ENCODE peak calls at places on chromosome 18, in five cellular contexts. J is HEK293T, W is HepG2, G is H1, K is GM12878. C is an unnamed sample.

GRCh38 chr18:47417807-47418206 is 166.3 kb upstream of the SKOR2 start:
- DNase-seq in K (no peak), W (no peak), G (no peak), J (no peak), C (no peak)

GRCh38 chr18:79975985-79976680 is 11.7 kb downstream of the HSBP1L1 start:
- DNase-seq in W (no peak), G (no peak), J (no peak), K (no peak), C (no peak)

GRCh38 chr18:42929857-42930256 is 185.6 kb downstream of the RIT2 start:
- DNase-seq in G (no peak), W (no peak), K (no peak), J (no peak), C (no peak)

GRCh38 chr18:48608581-48608980 is 69.8 kb downstream of the CTIF start:
- DNase-seq in W (no peak), K (no peak), J (no peak), G (no peak), C (no peak)

GRCh38 chr18:51278045-51278649 is 80.7 kb upstream of the MEX3C start:
- DNase-seq in K (no peak), W (peak), J (peak), G (peak), C (peak)

GRCh38 chr18:6980363-6980762 is 137.2 kb downstream of the LAMA1 start:
- DNase-seq in J (no peak), G (no peak), K (no peak), W (no peak), C (no peak)

GRCh38 chr18:54147439-54147838 is 77.0 kb downstream of the MBD2 start:
- DNase-seq in W (no peak), G (no peak), K (peak), J (no peak), C (no peak)

GRCh38 chr18:77393519-77393918 is 143.9 kb downstream of the GALR1 start:
- DNase-seq in J (no peak), G (no peak), K (no peak), W (no peak), C (no peak)

GRCh38 chr18:28248653-28249052 is 71.7 kb upstream of the CDH2 start:
- DNase-seq in G (no peak), J (peak), W (no peak), K (no peak), C (no peak)

GRCh38 chr18:44325903-44326650 is 354.6 kb upstream of the SETBP1 start:
- DNase-seq in W (no peak), J (peak), K (no peak), G (peak), C (peak)

GRCh38 chr18:7568426-7568825 is 1.3 kb downstream of the PTPRM start:
- DNase-seq in W (peak), K (no peak), G (no peak), J (peak), C (no peak)

GRCh38 chr18:26960901-26961300 is 95.4 kb upstream of the AQP4 start:
- DNase-seq in J (no peak), K (no peak), G (no peak), W (no peak), C (no peak)

GRCh38 chr18:58572181-58572580 is 56.7 kb downstream of the ALPK2 start:
- DNase-seq in K (no peak), G (no peak), J (no peak), W (no peak), C (no peak)

GRCh38 chr18:47215554-47216138 is 35.8 kb downstream of the SKOR2 start:
- DNase-seq in K (peak), G (no peak), W (peak), J (peak), C (peak)

GRCh38 chr18:65706646-65707045 is 44.2 kb upstream of the CDH7 start:
- DNase-seq in K (no peak), W (no peak), J (no peak), G (no peak), C (no peak)

GRCh38 chr18:25229080-25229479 is 122.9 kb downstream of the ZNF521 start:
- DNase-seq in K (no peak), J (no peak), W (no peak), G (no peak), C (no peak)

GRCh38 chr18:23719634-23720201 is 30.5 kb downstream of the LAMA3 start:
- DNase-seq in W (peak), G (no peak), J (no peak), K (no peak), C (peak)
- TF ChIP-seq SUZ12 in W (no peak), G (no peak), J (no peak), K (no peak), C (no peak)

GRCh38 chr18:23539298-23539697 is 36.0 kb downstream of the RMC1 start:
- DNase-seq in G (no peak), K (no peak), W (no peak), J (no peak), C (no peak)

GRCh38 chr18:23538870-23539269 is 35.6 kb downstream of the RMC1 start:
- DNase-seq in J (no peak), K (no peak), W (no peak), G (no peak), C (no peak)

GRCh38 chr18:23537274-23537673 is 34.0 kb downstream of the RMC1 start:
- DNase-seq in W (no peak), K (no peak), J (no peak), G (no peak), C (no peak)

GRCh38 chr18:23539911-23540475 is 36.7 kb downstream of the RMC1 start:
- DNase-seq in J (no peak), K (no peak), G (no peak), W (no peak), C (no peak)

DNA sequence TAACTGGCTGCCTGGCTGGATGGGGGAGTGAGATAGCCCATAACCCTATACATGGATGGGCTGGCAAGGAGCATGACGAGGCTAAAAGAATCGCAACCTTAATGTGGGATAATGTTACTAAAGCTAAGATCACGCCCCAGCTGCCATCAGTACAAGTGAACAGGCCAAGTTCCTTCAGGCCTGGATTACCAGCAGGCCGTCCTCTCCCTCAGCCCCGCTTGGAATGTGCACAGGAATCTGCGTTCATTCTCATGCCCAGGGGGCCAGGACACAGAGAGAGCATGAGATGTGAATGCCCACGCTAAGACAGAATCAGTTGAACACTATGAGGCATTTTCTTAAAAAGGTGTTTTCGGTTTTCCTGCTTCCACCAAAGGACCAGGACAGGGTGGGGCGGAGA is 34.7 kb downstream of the RMC1 start:
- DNase-seq in J (no peak), W (no peak), K (no peak), G (no peak), C (no peak)
- TF ChIP-seq SUZ12 in J (no peak), W (no peak), K (no peak), G (no peak), C (no peak)

GRCh38 chr18:71239111-71239624 is 950.3 kb downstream of the SOCS6 start:
- DNase-seq in G (no peak), K (no peak), W (no peak), J (no peak), C (no peak)
- TF ChIP-seq SUZ12 in G (no peak), K (no peak), W (no peak), J (no peak), C (no peak)

GRCh38 chr18:34787931-34788532 is 77.9 kb downstream of the DTNA start:
- DNase-seq in W (peak), J (peak), G (no peak), K (peak), C (peak)

GRCh38 chr18:34795070-34795740 is 85.1 kb downstream of the DTNA start:
- DNase-seq in W (no peak), K (no peak), J (no peak), G (no peak), C (no peak)

GRCh38 chr18:34794346-34794745 is 84.2 kb downstream of the DTNA start:
- DNase-seq in W (no peak), J (no peak), G (no peak), K (no peak), C (no peak)

GRCh38 chr18:34789768-34790344 is 79.8 kb downstream of the DTNA start:
- DNase-seq in G (no peak), J (no peak), W (no peak), K (no peak), C (no peak)
- TF ChIP-seq SUZ12 in G (no peak), J (no peak), W (no peak), K (no peak), C (no peak)

C was measured in NT2/D1.